ENCODE peak calls at places on chromosomes 11 and 22, in nine cellular contexts. R is NCI-H345; W is CD4-positive, CD25-positive, alpha-beta regulatory T cell; O is body of pancreas; C is head of caudate nucleus; N is occipital lobe; X is lower lobe of right lung; H is substantia nigra; P is neuronal stem cell. Y is an unnamed sample.

GRCh38 chr22:28855355-28856094 is 27.8 kb upstream of the ZNRF3 start:
- DNase-seq in O (peak), H (peak), P (peak), R (peak), N (peak), C (peak), X (no peak), W (peak), Y (peak)

GRCh38 chr11:10657308-10658271 is 36.0 kb downstream of the IRAG1 start:
- DNase-seq in P (no peak), R (no peak), O (no peak), N (no peak), X (no peak), W (peak), H (no peak), C (no peak), Y (no peak)

GRCh38 chr22:27515091-27515523 is 286.4 kb downstream of the MN1 start:
- DNase-seq in P (no peak), W (no peak), N (no peak), X (no peak), H (no peak), O (no peak), R (no peak), C (no peak), Y (no peak)

GRCh38 chr11:6431861-6432260 is 8.9 kb downstream of the HPX start:
- DNase-seq in P (no peak), N (no peak), R (no peak), W (no peak), X (no peak), H (no peak), C (no peak), O (no peak), Y (peak)

GRCh38 chr11:11072067-11072466 is 214.2 kb upstream of the ZBED5 start:
- DNase-seq in N (no peak), W (no peak), R (peak), P (no peak), H (no peak), X (no peak), C (no peak), O (no peak), Y (peak)

GRCh38 chr22:46067159-46068111 is 82.9 kb upstream of the PPARA start:
- DNase-seq in P (no peak), W (no peak), H (no peak), N (no peak), O (peak), R (peak), X (peak), C (peak), Y (peak)

GRCh38 chr11:69135420-69136363 is 20.0 kb upstream of the SMIM38 start:
- DNase-seq in O (no peak), X (no peak), N (no peak), C (no peak), P (no peak), W (no peak), H (no peak), R (no peak), Y (no peak)

GRCh38 chr22:42938449-42938848 is 76.5 kb downstream of the PACSIN2 start:
- DNase-seq in R (no peak), P (no peak), O (no peak), N (no peak), C (no peak), H (no peak), X (no peak), W (no peak), Y (no peak)

GRCh38 chr11:59918987-59919589 is 19.1 kb upstream of the OOSP1 start:
- DNase-seq in H (no peak), C (no peak), R (peak), O (peak), W (peak), P (peak), N (no peak), X (no peak), Y (peak)

GRCh38 chr11:45596571-45596970 is 68.9 kb downstream of the CHST1 start:
- DNase-seq in W (no peak), N (no peak), O (no peak), X (no peak), H (no peak), P (no peak), C (no peak), R (no peak), Y (no peak)

GRCh38 chr22:19515654-19516377 is 8.4 kb downstream of the CLDN5 start:
- DNase-seq in N (no peak), R (no peak), P (no peak), O (no peak), X (no peak), H (no peak), W (no peak), C (no peak), Y (no peak)

GRCh38 chr11:62392944-62393628 is 25.7 kb upstream of the SCGB1A1 start:
- DNase-seq in N (no peak), P (no peak), R (peak), W (peak), C (no peak), H (no peak), X (no peak), O (no peak), Y (peak)

GRCh38 chr22:44125421-44125820 is 55.3 kb upstream of the PARVG start:
- DNase-seq in X (no peak), P (no peak), O (no peak), H (no peak), W (no peak), R (no peak), N (no peak), C (no peak), Y (no peak)

GRCh38 chr22:44728761-44729261 is 23.6 kb upstream of the ARHGAP8 start:
- DNase-seq in C (no peak), O (no peak), N (no peak), H (no peak), X (no peak), R (no peak), W (no peak), P (no peak), Y (no peak)

GRCh38 chr11:42482822-42483221 is 829.0 kb upstream of the API5 start:
- DNase-seq in C (no peak), N (no peak), R (no peak), O (no peak), X (no peak), H (no peak), P (no peak), W (no peak), Y (no peak)

GRCh38 chr11:134950692-134951304 is 538.8 kb upstream of the B3GAT1 start:
- DNase-seq in X (no peak), C (no peak), N (no peak), O (no peak), W (no peak), H (no peak), R (no peak), P (no peak), Y (peak)

GRCh38 chr11:2077061-2077802 is 62.0 kb downstream of the IGF2 start:
- DNase-seq in O (no peak), C (no peak), H (no peak), W (peak), P (no peak), N (no peak), R (no peak), X (no peak), Y (peak)

GRCh38 chr11:126751242-126751641 is 249.3 kb downstream of the KIRREL3 start:
- DNase-seq in C (no peak), W (no peak), P (no peak), H (no peak), R (no peak), X (no peak), N (no peak), O (no peak), Y (no peak)

GRCh38 chr22:45832180-45832579 is 144.8 kb downstream of the WNT7B start:
- DNase-seq in C (no peak), N (no peak), W (no peak), R (no peak), P (no peak), H (no peak), O (no peak), X (no peak), Y (no peak)

GRCh38 chr11:47765086-47765485 is 2.1 kb downstream of the FNBP4 start:
- DNase-seq in H (no peak), C (no peak), X (no peak), O (no peak), N (no peak), R (no peak), P (no peak), W (peak), Y (no peak)

GRCh38 chr11:32440920-32441319 is 5.6 kb upstream of the WT1 start:
- DNase-seq in C (no peak), X (no peak), P (no peak), R (no peak), H (no peak), N (no peak), W (no peak), O (no peak), Y (no peak)

GRCh38 chr11:64802370-64803162 is 448 bp downstream of the MAP4K2 start:
- DNase-seq in O (no peak), R (no peak), P (peak), N (no peak), C (no peak), H (no peak), X (no peak), W (peak), Y (no peak)

GRCh38 chr11:129732926-129733325 is 82.7 kb upstream of the TMEM45B start:
- DNase-seq in P (no peak), N (no peak), O (no peak), H (no peak), X (no peak), W (no peak), C (no peak), R (no peak), Y (no peak)

Y was measured in MCF 10A.